ENCODE peak calls at places on chromosomes 1 and 21, in nine cellular contexts. R is BE2C; Z is G401; A is anterior cingulate cortex; J is activated T-cell treated with anti-CD3 and anti-CD28 coated beads, Interleukin-2, amount 50 U/mL, for 24 hours; C is SJSA1; S is DMS 273 treated with DMSO at 0.1 percent for 48 hours; U is stimulated activated CD4-positive, alpha-beta T cell treated with anti-CD3 and anti-CD28 coated beads, Interleukin-2, amount 100 ng/mL, for 48 hours; G is posterior vena cava. W is an unnamed sample.

GRCh38 chr1:113253979-113254378 is 136.3 kb upstream of the MAGI3 start:
- DNase-seq in U (no peak), A (no peak), J (no peak), R (no peak), C (no peak), Z (no peak), S (no peak), G (no peak), W (no peak)

GRCh38 chr21:45033791-45034555 is 40.4 kb upstream of the ADARB1 start:
- DNase-seq in U (no peak), Z (no peak), G (peak), A (no peak), J (no peak), C (no peak), S (no peak), R (peak), W (no peak)

GRCh38 chr1:15895233-15895632 is 47.7 kb downstream of the SPEN start:
- DNase-seq in C (no peak), G (no peak), Z (no peak), S (no peak), J (no peak), R (no peak), U (no peak), A (no peak), W (no peak)

GRCh38 chr1:150126811-150127210 is 22.9 kb upstream of the PLEKHO1 start:
- DNase-seq in U (no peak), S (no peak), G (no peak), C (no peak), J (no peak), R (no peak), Z (no peak), A (no peak), W (no peak)

GRCh38 chr1:65921461-65921860 is 128.8 kb downstream of the PDE4B start:
- DNase-seq in R (no peak), G (no peak), J (no peak), C (no peak), A (no peak), U (no peak), S (no peak), Z (no peak), W (no peak)

GRCh38 chr1:225917536-225917935 is 6.5 kb downstream of the PYCR2 start:
- DNase-seq in S (no peak), Z (no peak), C (no peak), U (no peak), J (no peak), R (no peak), A (no peak), G (no peak), W (no peak)

GRCh38 chr1:26744075-26744958 is 43.4 kb upstream of the PIGV start:
- DNase-seq in A (peak), R (peak), S (no peak), U (peak), J (peak), Z (peak), C (peak), G (peak), W (peak)

GRCh38 chr1:211591980-211592493 is 13.1 kb upstream of the SLC30A1 start:
- DNase-seq in A (no peak), G (no peak), U (no peak), S (no peak), J (no peak), C (peak), Z (no peak), R (peak), W (no peak)

GRCh38 chr1:208174736-208175507 is 69.3 kb downstream of the PLXNA2 start:
- DNase-seq in Z (no peak), C (no peak), U (no peak), A (no peak), G (no peak), S (no peak), R (no peak), J (no peak), W (no peak)

GRCh38 chr1:194474701-194475100 is 1288.3 kb upstream of the B3GALT2 start:
- DNase-seq in J (no peak), U (no peak), C (no peak), S (no peak), G (no peak), R (no peak), Z (no peak), A (no peak), W (no peak)

GRCh38 chr1:16618719-16619118 is 5.4 kb upstream of the NBPF1 start:
- DNase-seq in S (no peak), A (peak), R (no peak), U (no peak), G (peak), C (peak), J (peak), Z (no peak), W (no peak)

GRCh38 chr1:200302192-200302892 is 107.5 kb downstream of the ZNF281 start:
- DNase-seq in S (no peak), J (peak), U (peak), C (no peak), R (no peak), A (peak), Z (peak), G (no peak), W (no peak)

GRCh38 chr1:32773764-32774463 is 43.2 kb downstream of the YARS1 start:
- DNase-seq in C (no peak), J (no peak), Z (no peak), U (no peak), G (peak), A (no peak), S (no peak), R (no peak), W (no peak)

GRCh38 chr1:78619029-78619428 is 1.2 kb upstream of the IFI44L start:
- DNase-seq in R (no peak), J (no peak), G (no peak), C (no peak), Z (no peak), S (no peak), A (no peak), U (no peak), W (no peak)

GRCh38 chr21:16821588-16821987 is 691.3 kb upstream of the CXADR start:
- DNase-seq in G (no peak), Z (no peak), J (no peak), R (no peak), A (no peak), U (no peak), C (no peak), S (no peak), W (no peak)

GRCh38 chr1:46301406-46302090 is 1.9 kb downstream of the LRRC41 start:
- DNase-seq in Z (no peak), J (peak), A (peak), U (peak), C (peak), R (peak), G (peak), S (no peak), W (no peak)

GRCh38 chr1:116521186-116521585 is 49.6 kb downstream of the CD58 start:
- DNase-seq in G (no peak), J (no peak), C (no peak), S (no peak), R (no peak), U (no peak), A (no peak), Z (no peak), W (no peak)

GRCh38 chr1:115838805-115839705 is 1.9 kb downstream of the NHLH2 start:
- DNase-seq in G (peak), A (peak), S (peak), Z (peak), C (no peak), J (peak), U (no peak), R (no peak), W (no peak)

GRCh38 chr1:91781371-91781825 is 104.6 kb downstream of the TGFBR3 start:
- DNase-seq in R (no peak), C (peak), A (no peak), G (no peak), U (no peak), Z (no peak), J (no peak), S (no peak), W (no peak)

GRCh38 chr1:152907686-152908601 is at the start of gene IVL:
- DNase-seq in C (no peak), G (no peak), U (no peak), S (no peak), R (no peak), A (no peak), Z (no peak), J (no peak), W (no peak)

GRCh38 chr1:187871177-187871576 is 1042.4 kb downstream of the PLA2G4A start:
- DNase-seq in Z (no peak), U (no peak), G (no peak), R (peak), J (no peak), C (no peak), S (peak), A (no peak), W (no peak)

GRCh38 chr1:227999056-227999930 is 7.5 kb upstream of the WNT3A start:
- DNase-seq in Z (peak), R (peak), U (peak), S (peak), C (peak), G (peak), J (peak), A (peak), W (no peak)

GRCh38 chr21:33015091-33015490 is 10.6 kb upstream of the OLIG2 start:
- DNase-seq in Z (no peak), U (no peak), J (no peak), G (no peak), S (no peak), C (no peak), R (no peak), A (no peak), W (no peak)

GRCh38 chr1:199665371-199665770 is 362.1 kb upstream of the NR5A2 start:
- DNase-seq in C (no peak), G (no peak), R (no peak), A (no peak), U (no peak), S (no peak), J (no peak), Z (no peak), W (no peak)

GRCh38 chr1:63640633-63641567 is 47.7 kb downstream of the PGM1 start:
- DNase-seq in Z (no peak), C (no peak), J (no peak), U (no peak), A (no peak), G (no peak), R (no peak), S (no peak), W (no peak)

GRCh38 chr1:77143529-77144121 is 75.6 kb downstream of the PIGK start:
- DNase-seq in G (no peak), A (no peak), J (no peak), C (no peak), Z (no peak), R (no peak), U (no peak), S (no peak), W (no peak)

GRCh38 chr1:151803164-151803563 is 2.1 kb downstream of the LINGO4 start:
- DNase-seq in R (peak), S (no peak), C (no peak), U (no peak), G (peak), A (no peak), Z (no peak), J (no peak), W (no peak)